ENCODE peak calls at places on chromosomes 12 and 14, in nine cellular contexts. A is fibroblast of lung; S is CD8-positive, alpha-beta T cell; K is pancreas; T is right lobe of liver; L is psoas muscle; Q is heart right ventricle; P is left ventricle myocardium inferior; I is CD8-positive, alpha-beta memory T cell. U is an unnamed sample.

GRCh38 chr14:72965249-72965648 is 39.0 kb downstream of the DCAF4 start:
- DNase-seq in P (no peak), I (no peak), K (no peak), S (no peak), Q (no peak), L (no peak), A (peak; percentile 38), T (no peak), U (no peak)

GRCh38 chr12:50753232-50753769 is 10.6 kb upstream of the ATF1 start:
- DNase-seq in P (no peak), L (no peak), I (no peak), Q (no peak), K (no peak), T (no peak), A (no peak), S (no peak), U (no peak)

GRCh38 chr12:76035045-76035444 is 3.5 kb upstream of the PHLDA1 start:
- DNase-seq in L (no peak), K (no peak), A (no peak), P (no peak), I (no peak), Q (no peak), S (no peak), T (no peak), U (no peak)

GRCh38 chr14:31543969-31544799 is 17.0 kb upstream of the NUBPL start:
- DNase-seq in P (no peak), A (peak; percentile 26), L (no peak), Q (no peak), T (no peak), I (no peak), K (no peak), S (no peak), U (no peak)

GRCh38 chr14:67440513-67440912 is 28.5 kb upstream of the PLEK2 start:
- DNase-seq in P (no peak), S (no peak), L (no peak), T (no peak), A (no peak), Q (no peak), K (peak; percentile 49), I (no peak), U (no peak)

GRCh38 chr12:86727151-86727550 is 471.0 kb upstream of the MGAT4C start:
- DNase-seq in T (no peak), L (no peak), I (no peak), Q (no peak), S (no peak), P (no peak), K (no peak), A (peak; percentile 93), U (no peak)

GRCh38 chr12:113056631-113057488 is at the start of gene DTX1:
- DNase-seq in L (peak; percentile 44), Q (peak; percentile 41), K (peak; percentile 44), T (peak; percentile 69), A (no peak), P (peak; percentile 43), S (no peak), I (no peak), U (peak; percentile 89)

GRCh38 chr12:9760699-9761406 is at the start of gene CD69:
- DNase-seq in P (no peak), I (peak; percentile 89), A (no peak), S (peak; percentile 84), K (no peak), L (no peak), Q (no peak), T (no peak), U (peak; percentile 82)

GRCh38 chr12:117686911-117687377 is 281.8 kb downstream of the KSR2 start:
- DNase-seq in Q (no peak), T (no peak), S (no peak), L (peak; percentile 70), A (no peak), P (no peak), K (peak; percentile 4), I (no peak), U (no peak)

GRCh38 chr12:46494424-46494823 is 121.9 kb upstream of the SLC38A2 start:
- DNase-seq in S (no peak), Q (no peak), A (peak; percentile 74), P (no peak), T (no peak), K (no peak), L (no peak), I (no peak), U (no peak)

DNA sequence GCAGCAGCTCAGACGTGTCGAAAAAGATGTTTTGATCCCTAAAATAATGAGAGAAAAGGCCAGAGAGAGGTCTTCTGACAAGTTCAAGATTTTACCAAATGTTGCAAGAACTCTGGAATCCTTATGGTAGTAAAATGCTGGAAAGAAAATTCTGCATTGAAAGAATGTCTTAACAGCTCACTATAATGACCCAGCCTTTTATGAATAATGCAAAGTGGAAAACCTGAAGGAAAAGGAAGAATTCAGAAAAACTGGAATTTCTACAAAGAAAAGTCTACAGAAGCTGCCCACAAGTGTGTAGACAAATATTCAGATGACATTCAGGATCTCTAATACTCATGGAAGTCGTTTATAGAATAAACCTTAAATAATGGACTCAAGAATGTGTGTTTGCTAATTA is 1.8 kb upstream of the CCDC88C start:
- DNase-seq in P (no peak), A (no peak), T (no peak), I (no peak), L (no peak), K (no peak), S (no peak), Q (no peak), U (no peak)
- H3K4me1 ChIP-seq in P (peaks cover 28% of the 10 kb centered on the region), A (no peaks in the 10 kb centered on the region), T (peaks cover 17% of the 10 kb centered on the region), I (peaks cover 21% of the 10 kb centered on the region), L (peaks cover 4% of the 10 kb centered on the region), K (peaks cover 17% of the 10 kb centered on the region), S (peaks cover 19% of the 10 kb centered on the region), Q (peaks cover 41% of the 10 kb centered on the region), U (peaks cover 56% of the 10 kb centered on the region)

DNA sequence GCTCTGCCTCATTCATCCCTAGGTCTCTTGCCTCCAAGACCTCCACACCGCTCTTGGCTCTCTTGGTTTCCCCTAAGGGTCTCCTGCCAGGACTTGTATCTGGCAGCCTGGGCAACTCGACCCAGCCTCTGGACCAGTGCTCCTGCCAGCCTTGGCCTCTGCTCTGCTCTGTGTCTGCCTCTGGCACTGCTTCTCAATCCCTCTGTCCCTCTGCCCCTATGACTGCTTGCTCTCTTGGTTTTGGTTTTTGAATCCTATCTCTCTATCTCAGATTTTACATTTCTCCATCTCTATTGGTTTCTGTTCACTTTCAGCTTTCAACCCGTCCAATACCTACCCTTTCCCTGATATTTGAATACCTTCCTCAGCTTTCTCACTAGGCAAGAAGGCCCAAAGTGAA is 6.3 kb downstream of the ITGA5 start:
- DNase-seq in A (no peak), S (peak; percentile 17), P (no peak), L (no peak), T (no peak), K (no peak), Q (no peak), I (no peak), U (peak; percentile 72)
- H3K4me1 ChIP-seq in A (peaks cover 39% of the 10 kb centered on the region), S (peaks cover 71% of the 10 kb centered on the region), P (peaks cover 100% of the 10 kb centered on the region), L (peaks cover 64% of the 10 kb centered on the region), T (peaks cover 49% of the 10 kb centered on the region), K (peaks cover 30% of the 10 kb centered on the region), Q (peaks cover 95% of the 10 kb centered on the region), I (peaks cover 77% of the 10 kb centered on the region), U (peaks cover 74% of the 10 kb centered on the region)

GRCh38 chr12:123091756-123092155 is 59.1 kb downstream of the PITPNM2 start:
- DNase-seq in S (no peak), Q (no peak), K (no peak), L (no peak), A (no peak), P (no peak), I (no peak), T (no peak), U (no peak)
- H3K4me1 ChIP-seq in S (no peaks in the 10 kb centered on the region), Q (peaks cover 76% of the 10 kb centered on the region), K (peaks cover 9% of the 10 kb centered on the region), L (peaks cover 46% of the 10 kb centered on the region), A (peaks cover 27% of the 10 kb centered on the region), P (peaks cover 94% of the 10 kb centered on the region), I (peaks cover 17% of the 10 kb centered on the region), T (peaks cover 63% of the 10 kb centered on the region), U (peaks cover 12% of the 10 kb centered on the region)

GRCh38 chr12:6356374-6356820 is 14.5 kb upstream of the TNFRSF1A start:
- DNase-seq in P (no peak), L (no peak), A (no peak), I (no peak), Q (no peak), T (no peak), K (no peak), S (no peak), U (no peak)

GRCh38 chr12:6358886-6359285 is 16.5 kb downstream of the SCNN1A start:
- DNase-seq in S (no peak), I (no peak), A (no peak), T (no peak), P (no peak), K (no peak), L (no peak), Q (no peak), U (no peak)

GRCh38 chr12:6354539-6355393 is 12.9 kb upstream of the TNFRSF1A start:
- DNase-seq in P (no peak), T (no peak), I (no peak), S (no peak), L (no peak), K (no peak), Q (no peak), A (no peak), U (no peak)

GRCh38 chr12:6352198-6353173 is 10.6 kb upstream of the TNFRSF1A start:
- DNase-seq in L (no peak), Q (no peak), A (no peak), I (no peak), S (no peak), T (no peak), P (no peak), K (no peak), U (no peak)

GRCh38 chr12:6355491-6356373 is 13.9 kb upstream of the TNFRSF1A start:
- DNase-seq in A (no peak), I (no peak), K (no peak), S (no peak), Q (no peak), L (no peak), T (no peak), P (no peak), U (no peak)
- H3K4me1 ChIP-seq in A (no peaks in the 10 kb centered on the region), I (no peaks in the 10 kb centered on the region), K (peaks cover 3% of the 10 kb centered on the region), S (peaks cover 2% of the 10 kb centered on the region), Q (peaks cover 12% of the 10 kb centered on the region), L (peaks cover 26% of the 10 kb centered on the region), T (peaks cover 25% of the 10 kb centered on the region), P (peaks cover 11% of the 10 kb centered on the region), U (peaks cover 21% of the 10 kb centered on the region)

GRCh38 chr14:22474730-22475351 is 114.2 kb downstream of the DAD1 start:
- DNase-seq in S (no peak), Q (no peak), P (no peak), L (no peak), K (no peak), I (no peak), T (no peak), A (peak; percentile 27), U (no peak)
- H3K4me1 ChIP-seq in S (no peaks in the 10 kb centered on the region), Q (peaks cover 86% of the 10 kb centered on the region), P (peaks cover 73% of the 10 kb centered on the region), L (peaks cover 6% of the 10 kb centered on the region), K (no peaks in the 10 kb centered on the region), I (no peaks in the 10 kb centered on the region), T (no peaks in the 10 kb centered on the region), A (no peaks in the 10 kb centered on the region), U (peaks cover 20% of the 10 kb centered on the region)

U was measured in spleen.